ENCODE peak calls at places on chromosomes 3 and 15, in eight cellular contexts. U is A549; C is H54; S is BJ; T is dorsolateral prefrontal cortex; P is stimulated activated CD4-positive, alpha-beta T cell treated with anti-CD3 and anti-CD28 coated beads, Interleukin-1b, Interleukin-23, amount 100 ng/mL, for 4 hours; O is neural crest cell; K is HT1080. Q is an unnamed sample.

GRCh38 chr3:72739521-72740466 is 108.5 kb downstream of the SHQ1 start:
- DNase-seq in U (peak), C (no peak), S (no peak), T (no peak), P (no peak), O (no peak), K (peak), Q (no peak)

GRCh38 chr3:64909011-64909410 is 221.2 kb upstream of the ADAMTS9 start:
- DNase-seq in U (no peak), C (no peak), S (no peak), T (no peak), P (no peak), O (no peak), K (no peak), Q (no peak)

GRCh38 chr15:58476525-58477162 is 44.9 kb downstream of the LIPC start:
- DNase-seq in U (no peak), C (no peak), S (no peak), T (no peak), P (no peak), O (no peak), K (no peak), Q (no peak)

GRCh38 chr3:69739204-69740102 is at the start of gene MITF:
- DNase-seq in U (peak), C (peak), S (no peak), T (peak), P (no peak), O (peak), K (peak), Q (peak)

GRCh38 chr3:11335056-11335608 is 62.9 kb downstream of the ATG7 start:
- DNase-seq in U (peak), C (peak), S (no peak), T (no peak), P (peak), O (peak), K (peak), Q (peak)

GRCh38 chr15:48451736-48452135 is 120.5 kb downstream of the DUT start:
- DNase-seq in U (no peak), C (no peak), S (no peak), T (no peak), P (no peak), O (no peak), K (no peak), Q (no peak)

GRCh38 chr3:172987268-172987667 is 153.8 kb downstream of the SPATA16 start:
- DNase-seq in U (peak), C (no peak), S (no peak), T (no peak), P (no peak), O (no peak), K (peak), Q (no peak)

GRCh38 chr3:14329116-14329830 is 73.1 kb upstream of the SLC6A6 start:
- DNase-seq in U (no peak), C (peak), S (no peak), T (no peak), P (no peak), O (no peak), K (peak), Q (no peak)

GRCh38 chr3:179149239-179149887 is 1.2 kb downstream of the PIK3CA start:
- DNase-seq in U (peak), C (no peak), S (no peak), T (no peak), P (peak), O (no peak), K (no peak), Q (peak)

GRCh38 chr3:117234321-117234720 is 524.7 kb downstream of the TUSC7 start:
- DNase-seq in U (no peak), C (no peak), S (no peak), T (no peak), P (no peak), O (no peak), K (no peak), Q (no peak)

GRCh38 chr3:185082149-185082548 is 70.7 kb downstream of the C3orf70 start:
- DNase-seq in U (no peak), C (no peak), S (no peak), T (no peak), P (no peak), O (no peak), K (no peak), Q (no peak)

Q was measured in HS-27A.